ENCODE peak calls at places on chromosomes 3 and 15, in five cellular contexts. One of them, this sample, is unnamed. For H3K36me3, the result is how much of the 10 kb centered on the place peaks cover.

GRCh38 chr15:92668086-92668485 is 12.5 kb upstream of the FAM174B start:
- DNase-seq in hepatocyte: no peak
- DNase-seq in kidney: no peak
- DNase-seq in psoas muscle: no peak
- DNase-seq in uterus: no peak
- DNase-seq in this sample: peak

GRCh38 chr3:11282250-11283125 is 10.3 kb downstream of the ATG7 start:
- DNase-seq in hepatocyte: peak
- DNase-seq in kidney: peak
- DNase-seq in psoas muscle: peak
- DNase-seq in uterus: peak
- DNase-seq in this sample: no peak

GRCh38 chr3:158718490-158719170 is 13.6 kb downstream of the RARRES1 start:
- DNase-seq in hepatocyte: peak
- DNase-seq in kidney: no peak
- DNase-seq in psoas muscle: no peak
- DNase-seq in uterus: no peak
- DNase-seq in this sample: no peak

GRCh38 chr3:193140381-193140780 is 100.6 kb upstream of the PLAAT1 start:
- DNase-seq in hepatocyte: no peak
- DNase-seq in kidney: no peak
- DNase-seq in psoas muscle: no peak
- DNase-seq in uterus: no peak
- DNase-seq in this sample: no peak

GRCh38 chr3:134804508-134805480 is 9.7 kb downstream of the EPHB1 start:
- DNase-seq in hepatocyte: no peak
- DNase-seq in kidney: no peak
- DNase-seq in psoas muscle: no peak
- DNase-seq in uterus: no peak
- DNase-seq in this sample: peak

GRCh38 chr3:25532763-25533162 is 104.7 kb downstream of the RARB start:
- DNase-seq in hepatocyte: no peak
- DNase-seq in kidney: no peak
- DNase-seq in psoas muscle: no peak
- DNase-seq in uterus: no peak
- DNase-seq in this sample: peak

GRCh38 chr3:115725800-115726199 is 102.5 kb downstream of the GAP43 start:
- DNase-seq in hepatocyte: no peak
- DNase-seq in kidney: no peak
- DNase-seq in psoas muscle: no peak
- DNase-seq in uterus: no peak
- DNase-seq in this sample: no peak

GRCh38 chr3:53150247-53151085 is 10.5 kb upstream of the PRKCD start:
- DNase-seq in hepatocyte: no peak
- DNase-seq in kidney: peak
- DNase-seq in psoas muscle: peak
- DNase-seq in uterus: no peak
- DNase-seq in this sample: no peak

GRCh38 chr3:153219147-153219546 is 57.1 kb downstream of the RAP2B start:
- DNase-seq in hepatocyte: no peak
- DNase-seq in kidney: no peak
- DNase-seq in psoas muscle: no peak
- DNase-seq in uterus: no peak
- DNase-seq in this sample: no peak

GRCh38 chr3:108103971-108104797 is 13.4 kb upstream of the CD47 start:
- DNase-seq in hepatocyte: no peak
- DNase-seq in kidney: no peak
- DNase-seq in psoas muscle: no peak
- DNase-seq in uterus: peak
- DNase-seq in this sample: no peak

GRCh38 chr3:45684327-45684892 is 4.8 kb upstream of the SACM1L start:
- DNase-seq in hepatocyte: no peak
- DNase-seq in kidney: no peak
- DNase-seq in psoas muscle: no peak
- DNase-seq in uterus: no peak
- DNase-seq in this sample: peak

GRCh38 chr3:189167027-189167766 is 4.6 kb upstream of the TPRG1 start:
- DNase-seq in hepatocyte: peak
- DNase-seq in kidney: no peak
- DNase-seq in psoas muscle: no peak
- DNase-seq in uterus: no peak
- DNase-seq in this sample: peak

GRCh38 chr15:83278191-83278590 is 6.3 kb downstream of the BNC1 start:
- DNase-seq in hepatocyte: no peak
- DNase-seq in kidney: no peak
- DNase-seq in psoas muscle: no peak
- DNase-seq in uterus: no peak
- DNase-seq in this sample: no peak

GRCh38 chr15:63968122-63968524 is 78.2 kb downstream of the DAPK2 start:
- DNase-seq in hepatocyte: no peak
- DNase-seq in kidney: peak
- DNase-seq in psoas muscle: no peak
- DNase-seq in uterus: no peak
- DNase-seq in this sample: peak

GRCh38 chr15:31801152-31801551 is 229.2 kb upstream of the CHRNA7 start:
- DNase-seq in hepatocyte: no peak
- DNase-seq in kidney: no peak
- DNase-seq in psoas muscle: peak
- DNase-seq in uterus: no peak
- DNase-seq in this sample: no peak

GRCh38 chr15:59437473-59437776 is 561 bp upstream of the FAM81A start:
- DNase-seq in hepatocyte: no peak
- DNase-seq in kidney: no peak
- DNase-seq in psoas muscle: no peak
- DNase-seq in uterus: no peak
- DNase-seq in this sample: peak

GRCh38 chr3:177960722-177961121 is 575.5 kb upstream of the KCNMB2 start:
- DNase-seq in hepatocyte: no peak
- DNase-seq in kidney: no peak
- DNase-seq in psoas muscle: no peak
- DNase-seq in uterus: no peak
- DNase-seq in this sample: no peak

GRCh38 chr3:32413845-32414526 is 22.3 kb downstream of the CMTM7 start:
- DNase-seq in hepatocyte: no peak
- DNase-seq in kidney: no peak
- DNase-seq in psoas muscle: no peak
- DNase-seq in uterus: no peak
- DNase-seq in this sample: no peak

GRCh38 chr3:184595726-184596125 is 34.1 kb downstream of the EPHB3 start:
- DNase-seq in hepatocyte: no peak
- DNase-seq in kidney: no peak
- DNase-seq in psoas muscle: no peak
- DNase-seq in uterus: no peak
- DNase-seq in this sample: no peak

GRCh38 chr3:129162729-129163579 is 2.1 kb upstream of the ISY1 start:
- DNase-seq in hepatocyte: no peak
- DNase-seq in kidney: no peak
- DNase-seq in psoas muscle: no peak
- DNase-seq in uterus: no peak
- DNase-seq in this sample: peak
- TF ChIP-seq CTCF in hepatocyte: no peak
- TF ChIP-seq CTCF in kidney: no peak
- TF ChIP-seq CTCF in psoas muscle: no peak
- TF ChIP-seq CTCF in uterus: no peak
- TF ChIP-seq CTCF in this sample: peak

GRCh38 chr15:84761534-84762190 is 13.3 kb downstream of the ZNF592 start:
- DNase-seq in hepatocyte: no peak
- DNase-seq in kidney: no peak
- DNase-seq in psoas muscle: no peak
- DNase-seq in uterus: no peak
- DNase-seq in this sample: no peak
- H3K27ac ChIP-seq in hepatocyte: no peak
- H3K27ac ChIP-seq in kidney: no peak
- H3K27ac ChIP-seq in psoas muscle: peak
- H3K27ac ChIP-seq in uterus: no peak
- H3K27ac ChIP-seq in this sample: no peak

GRCh38 chr15:77033729-77034619 is 36.9 kb downstream of the TSPAN3 start:
- DNase-seq in hepatocyte: peak
- DNase-seq in kidney: peak
- DNase-seq in psoas muscle: no peak
- DNase-seq in uterus: peak
- DNase-seq in this sample: no peak

GRCh38 chr15:77035999-77036471 is 34.9 kb downstream of the TSPAN3 start:
- DNase-seq in hepatocyte: no peak
- DNase-seq in kidney: peak
- DNase-seq in psoas muscle: no peak
- DNase-seq in uterus: no peak
- DNase-seq in this sample: no peak

GRCh38 chr15:77034620-77035467 is 36.1 kb downstream of the TSPAN3 start:
- DNase-seq in hepatocyte: peak
- DNase-seq in kidney: peak
- DNase-seq in psoas muscle: peak
- DNase-seq in uterus: peak
- DNase-seq in this sample: peak

GRCh38 chr15:77036537-77037474 is 34.1 kb downstream of the TSPAN3 start:
- DNase-seq in hepatocyte: peak
- DNase-seq in kidney: peak
- DNase-seq in psoas muscle: no peak
- DNase-seq in uterus: peak
- DNase-seq in this sample: peak

DNA sequence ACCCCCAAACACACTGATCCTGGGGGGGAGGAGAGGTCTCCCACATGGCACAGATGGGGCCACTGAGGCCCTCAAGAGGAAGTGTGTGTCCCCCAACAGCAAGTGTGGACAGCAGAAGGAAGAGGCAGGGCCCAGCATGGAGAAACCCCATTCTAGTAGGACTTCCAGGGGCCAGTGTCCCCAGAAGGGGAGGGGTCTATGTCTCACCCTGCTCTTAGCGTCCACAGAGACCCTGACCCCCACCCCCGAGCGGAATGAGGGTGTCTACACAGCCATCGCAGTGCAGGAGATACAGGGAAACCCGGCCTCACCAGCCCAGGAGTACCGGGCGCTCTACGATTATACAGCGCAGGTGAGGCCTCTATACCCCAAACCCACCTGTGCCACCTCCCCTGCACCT is 35.3 kb downstream of the TSPAN3 start:
- DNase-seq in hepatocyte: peak
- DNase-seq in kidney: peak
- DNase-seq in psoas muscle: no peak
- DNase-seq in uterus: no peak
- DNase-seq in this sample: no peak
- H3K36me3 ChIP-seq in hepatocyte: under half
- H3K36me3 ChIP-seq in kidney: under half
- H3K36me3 ChIP-seq in psoas muscle: under half
- H3K36me3 ChIP-seq in uterus: under half
- H3K36me3 ChIP-seq in this sample: under half

GRCh38 chr3:51386159-51386851 is 1.2 kb downstream of the MANF start:
- DNase-seq in hepatocyte: no peak
- DNase-seq in kidney: peak
- DNase-seq in psoas muscle: no peak
- DNase-seq in uterus: no peak
- DNase-seq in this sample: peak

GRCh38 chr3:51384145-51384729 is 854 bp upstream of the MANF start:
- DNase-seq in hepatocyte: peak
- DNase-seq in kidney: no peak
- DNase-seq in psoas muscle: no peak
- DNase-seq in uterus: peak
- DNase-seq in this sample: no peak

GRCh38 chr3:51385621-51386091 is 565 bp downstream of the MANF start:
- DNase-seq in hepatocyte: no peak
- DNase-seq in kidney: peak
- DNase-seq in psoas muscle: no peak
- DNase-seq in uterus: no peak
- DNase-seq in this sample: no peak

GRCh38 chr3:51382947-51383578 is 2.0 kb upstream of the MANF start:
- DNase-seq in hepatocyte: no peak
- DNase-seq in kidney: no peak
- DNase-seq in psoas muscle: no peak
- DNase-seq in uterus: no peak
- DNase-seq in this sample: no peak

GRCh38 chr3:51384730-51385473 is at the start of gene MANF:
- DNase-seq in hepatocyte: peak
- DNase-seq in kidney: peak
- DNase-seq in psoas muscle: peak
- DNase-seq in uterus: peak
- DNase-seq in this sample: peak
- TF ChIP-seq CTCF in hepatocyte: no peak
- TF ChIP-seq CTCF in kidney: peak
- TF ChIP-seq CTCF in psoas muscle: no peak
- TF ChIP-seq CTCF in uterus: no peak
- TF ChIP-seq CTCF in this sample: no peak

GRCh38 chr3:187955076-187955952 is 198.6 kb upstream of the LPP start:
- DNase-seq in hepatocyte: peak
- DNase-seq in kidney: peak
- DNase-seq in psoas muscle: peak
- DNase-seq in uterus: peak
- DNase-seq in this sample: no peak
- H3K27ac ChIP-seq in hepatocyte: peak
- H3K27ac ChIP-seq in kidney: peak
- H3K27ac ChIP-seq in psoas muscle: peak
- H3K27ac ChIP-seq in uterus: no peak
- H3K27ac ChIP-seq in this sample: no peak

DNA sequence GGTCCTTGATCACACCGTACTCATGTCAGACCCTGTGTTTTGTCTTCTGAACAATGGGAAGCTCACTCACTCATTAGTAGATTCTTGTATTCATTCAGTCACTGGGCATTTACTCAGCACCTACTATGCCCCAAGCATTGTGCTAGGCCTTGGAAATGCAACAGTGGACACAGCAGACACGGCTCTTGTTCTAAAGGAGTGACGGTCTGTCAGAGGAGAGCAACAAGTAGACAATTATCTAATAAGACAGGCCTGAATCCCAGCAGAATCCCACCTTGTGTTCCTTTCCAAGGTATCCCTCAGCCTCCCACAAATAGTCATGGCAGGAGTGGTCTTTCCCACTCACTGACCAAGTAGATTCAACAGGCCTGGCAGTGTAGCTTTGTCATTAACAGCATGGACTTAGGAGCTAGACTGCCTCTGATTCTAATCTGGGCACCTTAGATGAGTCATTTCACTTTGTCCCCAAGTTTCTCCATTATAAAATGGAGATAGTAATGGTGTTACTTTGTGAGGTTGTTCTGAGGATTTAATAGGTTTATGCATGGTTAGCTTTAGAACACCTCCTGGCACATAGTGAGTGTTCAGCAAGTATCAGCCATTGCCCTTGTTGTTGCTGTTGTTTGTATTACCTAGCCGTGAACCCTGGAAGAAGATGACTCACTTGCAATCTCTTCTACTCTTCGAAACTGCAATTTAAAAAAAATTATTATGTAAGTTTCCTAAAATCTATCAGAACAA is 69.1 kb downstream of the SSUH2 start:
- DNase-seq in hepatocyte: no peak
- DNase-seq in kidney: no peak
- DNase-seq in psoas muscle: no peak
- DNase-seq in uterus: no peak
- DNase-seq in this sample: no peak
- H3K36me3 ChIP-seq in hepatocyte: under half
- H3K36me3 ChIP-seq in kidney: under half
- H3K36me3 ChIP-seq in psoas muscle: under half
- H3K36me3 ChIP-seq in uterus: under half
- H3K36me3 ChIP-seq in this sample: half or more